ENCODE peak calls at places on chromosome 13, in eight cellular contexts. D, T, I, H, P, W, N and S are unnamed samples.

GRCh38 chr13:29859971-29860370 is 9.6 kb upstream of the UBL3 start:
- DNase-seq in D (no peak), T (no peak), I (no peak), H (no peak), P (no peak), W (no peak), N (no peak), S (no peak)

GRCh38 chr13:98443329-98443728 is 133.6 kb downstream of the STK24 start:
- DNase-seq in D (no peak), T (no peak), I (no peak), H (no peak), P (no peak), W (no peak), N (no peak), S (no peak)

GRCh38 chr13:34750078-34750703 is 191.9 kb upstream of the NBEA start:
- DNase-seq in D (no peak), T (no peak), I (no peak), H (peak), P (peak), W (no peak), N (no peak), S (no peak)

GRCh38 chr13:98504371-98504963 is 72.4 kb downstream of the STK24 start:
- DNase-seq in D (no peak), T (no peak), I (no peak), H (no peak), P (no peak), W (peak), N (no peak), S (no peak)

GRCh38 chr13:113151745-113152707 is 6.4 kb upstream of the PROZ start:
- DNase-seq in D (no peak), T (no peak), I (no peak), H (peak), P (peak), W (no peak), N (no peak), S (no peak)

GRCh38 chr13:27211771-27212364 is 39.5 kb upstream of the RPL21 start:
- DNase-seq in D (no peak), T (no peak), I (no peak), H (no peak), P (no peak), W (no peak), N (no peak), S (no peak)

GRCh38 chr13:74773263-74773662 is 639.1 kb upstream of the KLF12 start:
- DNase-seq in D (no peak), T (no peak), I (no peak), H (no peak), P (no peak), W (no peak), N (no peak), S (no peak)

GRCh38 chr13:42119875-42120274 is 71.4 kb downstream of the DGKH start:
- DNase-seq in D (no peak), T (no peak), I (no peak), H (peak), P (no peak), W (no peak), N (no peak), S (no peak)

GRCh38 chr13:39789451-39789850 is 134.0 kb downstream of the COG6 start:
- DNase-seq in D (no peak), T (no peak), I (no peak), H (no peak), P (no peak), W (no peak), N (no peak), S (no peak)

GRCh38 chr13:42478531-42479156 is 95.3 kb upstream of the TNFSF11 start:
- DNase-seq in D (no peak), T (no peak), I (no peak), H (peak), P (peak), W (no peak), N (no peak), S (no peak)

GRCh38 chr13:93867481-93867880 is 612.0 kb downstream of the DCT start:
- DNase-seq in D (no peak), T (no peak), I (no peak), H (no peak), P (no peak), W (no peak), N (no peak), S (no peak)

GRCh38 chr13:35514801-35515502 is 38.5 kb upstream of the MAB21L1 start:
- DNase-seq in D (no peak), T (no peak), I (no peak), H (peak), P (peak), W (no peak), N (no peak), S (no peak)

GRCh38 chr13:88051746-88052482 is 380.7 kb downstream of the SLITRK5 start:
- DNase-seq in D (no peak), T (no peak), I (no peak), H (no peak), P (no peak), W (no peak), N (no peak), S (no peak)

GRCh38 chr13:49305824-49306425 is 58.2 kb downstream of the CDADC1 start:
- DNase-seq in D (no peak), T (no peak), I (no peak), H (peak), P (no peak), W (no peak), N (no peak), S (no peak)

GRCh38 chr13:35767256-35767981 is 290.9 kb upstream of the MAB21L1 start:
- DNase-seq in D (no peak), T (no peak), I (no peak), H (peak), P (no peak), W (no peak), N (no peak), S (no peak)

GRCh38 chr13:76885203-76886004 is 801 bp downstream of the KCTD12 start:
- DNase-seq in D (peak), T (peak), I (no peak), H (peak), P (peak), W (peak), N (peak), S (peak)